ENCODE peak calls at places on chromosome 12, in eight cellular contexts. F is cortex of kidney, O is HL-60, L is upper lobe of left lung, P is endothelial cell, D is AG09309, E is activated gamma-delta T cell treated with Interleukin-2 at 50 U/mL for 16 hours, T is KG1. A is an unnamed sample.

GRCh38 chr12:49946086-49946485 is 4.5 kb upstream of the AQP2 start:
- DNase-seq in T (no peak), P (no peak), F (no peak), D (no peak), L (no peak), O (no peak), E (no peak), A (no peak)

GRCh38 chr12:77882709-77883108 is 52.0 kb downstream of the NAV3 start:
- DNase-seq in O (no peak), T (no peak), L (no peak), F (no peak), E (no peak), P (no peak), D (no peak), A (no peak)

GRCh38 chr12:126773012-126773411 is 1494.0 kb upstream of the TMEM132C start:
- DNase-seq in L (no peak), E (no peak), O (no peak), F (no peak), P (no peak), T (no peak), D (no peak), A (no peak)

GRCh38 chr12:100672075-100672592 is 98.7 kb downstream of the GAS2L3 start:
- DNase-seq in L (peak), D (no peak), F (no peak), P (peak), E (no peak), O (peak), T (peak), A (no peak)

GRCh38 chr12:131245564-131246355 is 292.1 kb downstream of the ADGRD1 start:
- DNase-seq in D (no peak), L (peak), T (no peak), F (no peak), E (no peak), P (no peak), O (no peak), A (no peak)

GRCh38 chr12:92470608-92471021 is 232.2 kb upstream of the PLEKHG7 start:
- DNase-seq in P (no peak), F (no peak), O (no peak), T (no peak), L (no peak), D (no peak), E (no peak), A (no peak)

GRCh38 chr12:62692884-62693283 is 226.3 kb downstream of the MON2 start:
- DNase-seq in P (no peak), F (no peak), L (no peak), E (no peak), T (no peak), O (no peak), D (peak), A (no peak)

GRCh38 chr12:47885012-47885501 is 19.7 kb downstream of the VDR start:
- DNase-seq in E (peak), L (no peak), D (no peak), F (no peak), T (no peak), O (no peak), P (no peak), A (no peak)

GRCh38 chr12:110543252-110543959 is 39.7 kb downstream of the PPTC7 start:
- DNase-seq in E (no peak), T (no peak), L (no peak), P (no peak), O (no peak), D (no peak), F (no peak), A (peak)

GRCh38 chr12:104201238-104202001 is 14.2 kb upstream of the TXNRD1 start:
- DNase-seq in F (no peak), D (peak), P (peak), T (peak), O (no peak), E (peak), L (no peak), A (no peak)

GRCh38 chr12:91766454-91766853 is 379.2 kb downstream of the BTG1 start:
- DNase-seq in T (no peak), E (no peak), F (no peak), L (no peak), D (no peak), P (no peak), O (no peak), A (no peak)

GRCh38 chr12:111458773-111459172 is 53.0 kb downstream of the SH2B3 start:
- DNase-seq in D (no peak), T (no peak), P (no peak), E (no peak), F (no peak), L (no peak), O (no peak), A (no peak)

GRCh38 chr12:114625294-114625851 is 58.6 kb downstream of the TBX3 start:
- DNase-seq in F (no peak), P (peak), L (no peak), T (peak), O (peak), E (peak), D (peak), A (no peak)

GRCh38 chr12:78446555-78446954 is 418.0 kb upstream of the SYT1 start:
- DNase-seq in P (no peak), D (no peak), F (no peak), E (no peak), L (no peak), T (no peak), O (no peak), A (no peak)

GRCh38 chr12:103745962-103746361 is 95.1 kb downstream of the NT5DC3 start:
- DNase-seq in P (no peak), E (no peak), D (no peak), L (no peak), F (no peak), O (no peak), T (no peak), A (no peak)

GRCh38 chr12:52798671-52799497 is 3.0 kb upstream of the KRT3 start:
- DNase-seq in D (no peak), O (no peak), F (no peak), P (no peak), E (no peak), L (no peak), T (no peak), A (no peak)

GRCh38 chr12:114936148-114937099 is 252.4 kb upstream of the TBX3 start:
- DNase-seq in E (no peak), O (no peak), F (no peak), D (no peak), P (no peak), L (no peak), T (no peak), A (no peak)

GRCh38 chr12:47028981-47029708 is 50.3 kb upstream of the PCED1B start:
- DNase-seq in L (no peak), F (no peak), E (no peak), D (no peak), O (no peak), T (no peak), P (no peak), A (no peak)

GRCh38 chr12:114678718-114679117 is 5.3 kb downstream of the TBX3 start:
- DNase-seq in O (no peak), P (no peak), E (no peak), T (no peak), D (no peak), L (no peak), F (no peak), A (no peak)

GRCh38 chr12:84605988-84606387 is 306.6 kb downstream of the SLC6A15 start:
- DNase-seq in E (no peak), L (no peak), D (no peak), P (no peak), O (no peak), T (no peak), F (no peak), A (no peak)

GRCh38 chr12:89861086-89861485 is 152.4 kb upstream of the ATP2B1 start:
- DNase-seq in D (no peak), T (no peak), O (no peak), L (no peak), E (no peak), P (no peak), F (no peak), A (no peak)

GRCh38 chr12:27785882-27786570 is 6.0 kb upstream of the MANSC4 start:
- DNase-seq in D (no peak), T (no peak), P (no peak), L (no peak), O (peak), E (no peak), F (no peak), A (no peak)

GRCh38 chr12:116592116-116592637 is 33.0 kb downstream of the MAP1LC3B2 start:
- DNase-seq in P (no peak), E (no peak), F (no peak), O (no peak), T (no peak), D (no peak), L (peak), A (no peak)

GRCh38 chr12:50708619-50709018 is 55.3 kb upstream of the ATF1 start:
- DNase-seq in F (no peak), O (no peak), E (no peak), P (no peak), D (no peak), L (no peak), T (no peak), A (no peak)

GRCh38 chr12:69392146-69392928 is 32.8 kb downstream of the YEATS4 start:
- DNase-seq in T (no peak), E (no peak), L (no peak), F (no peak), P (no peak), D (no peak), O (no peak), A (peak)

GRCh38 chr12:12628013-12628412 is 16.3 kb downstream of the CREBL2 start:
- DNase-seq in O (no peak), P (no peak), T (no peak), E (no peak), D (no peak), L (no peak), F (no peak), A (no peak)

A was measured in retinal pigment epithelial cell.